ENCODE peak calls at places on chromosomes 13 and 19, in ten cellular contexts. U is AG04450, K is Calu3, J is fibroblast of pulmonary artery, N is epithelial cell of esophagus, H is choroid plexus epithelial cell, S is ascending aorta, Y is foreskin keratinocyte, Q is B cell, W is thoracic aorta. T is an unnamed sample.

GRCh38 chr19:4144666-4145261 is 8.7 kb upstream of the CREB3L3 start:
- DNase-seq in U (no peak), K (peak), J (peak), N (peak), H (peak), S (no peak), Y (peak), Q (no peak), W (no peak), T (no peak)

GRCh38 chr13:96020155-96020575 is 33.0 kb downstream of the UGGT2 start:
- DNase-seq in U (peak), K (peak), J (peak), N (peak), H (peak), S (no peak), Y (peak), Q (no peak), W (no peak), T (peak)

GRCh38 chr19:5693195-5694166 is 3.4 kb downstream of the RPL36 start:
- DNase-seq in U (no peak), K (no peak), J (no peak), N (peak), H (no peak), S (no peak), Y (no peak), Q (no peak), W (no peak), T (peak)

GRCh38 chr19:45934551-45935230 is 20.1 kb upstream of the NANOS2 start:
- DNase-seq in U (no peak), K (no peak), J (no peak), N (no peak), H (no peak), S (no peak), Y (no peak), Q (no peak), W (no peak), T (peak)

GRCh38 chr19:6531956-6532243 is 1.1 kb downstream of the TNFSF9 start:
- DNase-seq in U (no peak), K (no peak), J (no peak), N (no peak), H (no peak), S (no peak), Y (no peak), Q (no peak), W (no peak), T (no peak)

GRCh38 chr19:3104708-3104983 is 10.5 kb downstream of the GNA11 start:
- DNase-seq in U (no peak), K (no peak), J (no peak), N (no peak), H (no peak), S (no peak), Y (no peak), Q (no peak), W (no peak), T (no peak)

GRCh38 chr19:16259385-16260159 is 61.9 kb downstream of the AP1M1 start:
- DNase-seq in U (no peak), K (no peak), J (no peak), N (no peak), H (no peak), S (no peak), Y (no peak), Q (peak), W (no peak), T (no peak)

GRCh38 chr13:46893820-46894533 is 2.9 kb downstream of the HTR2A start:
- DNase-seq in U (no peak), K (peak), J (peak), N (peak), H (peak), S (no peak), Y (peak), Q (peak), W (no peak), T (peak)

GRCh38 chr19:6020972-6021805 is 43.2 kb upstream of the RANBP3 start:
- DNase-seq in U (no peak), K (no peak), J (no peak), N (peak), H (no peak), S (no peak), Y (no peak), Q (no peak), W (no peak), T (no peak)

GRCh38 chr19:14162871-14163297 is 26.5 kb upstream of the ASF1B start:
- DNase-seq in U (no peak), K (no peak), J (no peak), N (no peak), H (no peak), S (no peak), Y (no peak), Q (no peak), W (no peak), T (no peak)

GRCh38 chr13:97568850-97569249 is 134.9 kb downstream of the RAP2A start:
- DNase-seq in U (no peak), K (peak), J (no peak), N (peak), H (no peak), S (no peak), Y (no peak), Q (no peak), W (no peak), T (no peak)

GRCh38 chr13:113930711-113931637 is 42.9 kb downstream of the C13orf46 start:
- DNase-seq in U (no peak), K (no peak), J (no peak), N (no peak), H (no peak), S (no peak), Y (no peak), Q (no peak), W (peak), T (peak)

GRCh38 chr19:38277969-38278680 is 13.8 kb downstream of the SPINT2 start:
- DNase-seq in U (no peak), K (no peak), J (peak), N (no peak), H (no peak), S (peak), Y (no peak), Q (no peak), W (peak), T (no peak)

GRCh38 chr13:95656386-95657015 is 12.0 kb upstream of the DZIP1 start:
- DNase-seq in U (no peak), K (no peak), J (peak), N (peak), H (no peak), S (no peak), Y (no peak), Q (no peak), W (no peak), T (no peak)

GRCh38 chr13:32174366-32174765 is 140.8 kb downstream of the ZAR1L start:
- DNase-seq in U (no peak), K (no peak), J (no peak), N (no peak), H (no peak), S (no peak), Y (no peak), Q (no peak), W (no peak), T (no peak)

GRCh38 chr19:41427647-41428480 is 690 bp upstream of the B3GNT8 start:
- DNase-seq in U (no peak), K (no peak), J (no peak), N (peak), H (peak), S (no peak), Y (peak), Q (no peak), W (no peak), T (peak)

GRCh38 chr13:109995578-109995977 is 209.2 kb upstream of the IRS2 start:
- DNase-seq in U (no peak), K (no peak), J (no peak), N (no peak), H (no peak), S (no peak), Y (no peak), Q (no peak), W (no peak), T (no peak)

GRCh38 chr13:23140492-23140891 is 40.3 kb upstream of the SGCG start:
- DNase-seq in U (no peak), K (no peak), J (no peak), N (peak), H (no peak), S (no peak), Y (peak), Q (no peak), W (no peak), T (no peak)

GRCh38 chr19:44905437-44906160 is at the start of gene APOE:
- DNase-seq in U (no peak), K (no peak), J (peak), N (no peak), H (peak), S (no peak), Y (peak), Q (no peak), W (no peak), T (no peak)

GRCh38 chr13:111907341-111907880 is 159.5 kb upstream of the SOX1 start:
- DNase-seq in U (no peak), K (no peak), J (no peak), N (no peak), H (no peak), S (no peak), Y (no peak), Q (no peak), W (no peak), T (no peak)

GRCh38 chr19:45870798-45871197 is 6.7 kb downstream of the FOXA3 start:
- DNase-seq in U (no peak), K (no peak), J (no peak), N (no peak), H (no peak), S (no peak), Y (no peak), Q (no peak), W (no peak), T (no peak)

GRCh38 chr13:35927554-35927953 is 203.6 kb downstream of the DCLK1 start:
- DNase-seq in U (peak), K (no peak), J (peak), N (peak), H (peak), S (no peak), Y (peak), Q (no peak), W (peak), T (no peak)

GRCh38 chr19:3968556-3969434 is 2.1 kb downstream of the DAPK3 start:
- DNase-seq in U (peak), K (peak), J (peak), N (peak), H (peak), S (peak), Y (peak), Q (no peak), W (peak), T (no peak)

GRCh38 chr19:16315825-16316505 is 8.7 kb upstream of the KLF2 start:
- DNase-seq in U (peak), K (no peak), J (peak), N (peak), H (peak), S (no peak), Y (peak), Q (no peak), W (no peak), T (no peak)

GRCh38 chr19:18311495-18311894 is 11.4 kb downstream of the LSM4 start:
- DNase-seq in U (no peak), K (no peak), J (no peak), N (no peak), H (no peak), S (no peak), Y (no peak), Q (no peak), W (no peak), T (no peak)

GRCh38 chr13:25689539-25689938 is 317.8 kb downstream of the ATP8A2 start:
- DNase-seq in U (no peak), K (no peak), J (no peak), N (no peak), H (no peak), S (no peak), Y (no peak), Q (no peak), W (no peak), T (no peak)

GRCh38 chr13:19725320-19725719 is 57.4 kb downstream of the PSPC1 start:
- DNase-seq in U (no peak), K (no peak), J (no peak), N (no peak), H (no peak), S (no peak), Y (no peak), Q (no peak), W (no peak), T (no peak)

GRCh38 chr19:52140077-52140710 is 456 bp upstream of the ZNF616 start:
- DNase-seq in U (no peak), K (no peak), J (no peak), N (no peak), H (no peak), S (no peak), Y (no peak), Q (no peak), W (no peak), T (no peak)

GRCh38 chr13:30744056-30744684 is 8.8 kb downstream of the ALOX5AP start:
- DNase-seq in U (no peak), K (peak), J (no peak), N (peak), H (peak), S (peak), Y (no peak), Q (peak), W (no peak), T (peak)

GRCh38 chr19:49894879-49895565 is 1.7 kb downstream of the IL4I1 start:
- DNase-seq in U (no peak), K (no peak), J (no peak), N (no peak), H (no peak), S (no peak), Y (no peak), Q (no peak), W (no peak), T (peak)

GRCh38 chr13:34730966-34731365 is 211.1 kb upstream of the NBEA start:
- DNase-seq in U (no peak), K (no peak), J (no peak), N (no peak), H (no peak), S (no peak), Y (no peak), Q (no peak), W (no peak), T (no peak)

GRCh38 chr13:110546933-110547332 is 14.6 kb downstream of the RAB20 start:
- DNase-seq in U (peak), K (peak), J (peak), N (peak), H (peak), S (peak), Y (peak), Q (no peak), W (no peak), T (no peak)

GRCh38 chr13:51520524-51520923 is 63.7 kb upstream of the WDFY2 start:
- DNase-seq in U (peak), K (no peak), J (peak), N (peak), H (peak), S (no peak), Y (peak), Q (no peak), W (no peak), T (peak)

GRCh38 chr13:44142540-44142867 is 231.1 kb upstream of the SERP2 start:
- DNase-seq in U (no peak), K (no peak), J (no peak), N (no peak), H (no peak), S (no peak), Y (peak), Q (no peak), W (no peak), T (no peak)

GRCh38 chr13:111370570-111371150 is 50.2 kb downstream of the TEX29 start:
- DNase-seq in U (no peak), K (no peak), J (no peak), N (no peak), H (no peak), S (no peak), Y (no peak), Q (no peak), W (no peak), T (no peak)

GRCh38 chr19:38437917-38438316 is 4.4 kb downstream of the RYR1 start:
- DNase-seq in U (no peak), K (no peak), J (no peak), N (no peak), H (no peak), S (no peak), Y (no peak), Q (no peak), W (no peak), T (no peak)

GRCh38 chr19:4488496-4488895 is 16.4 kb downstream of the HDGFL2 start:
- DNase-seq in U (no peak), K (no peak), J (no peak), N (no peak), H (no peak), S (no peak), Y (no peak), Q (no peak), W (no peak), T (no peak)

GRCh38 chr13:26561636-26562537 is 4.4 kb downstream of the WASF3 start:
- DNase-seq in U (peak), K (no peak), J (peak), N (peak), H (peak), S (no peak), Y (peak), Q (no peak), W (no peak), T (no peak)

GRCh38 chr13:112867301-112867711 is 101.7 kb upstream of the MCF2L start:
- DNase-seq in U (no peak), K (no peak), J (no peak), N (no peak), H (no peak), S (no peak), Y (no peak), Q (no peak), W (no peak), T (no peak)

DNA sequence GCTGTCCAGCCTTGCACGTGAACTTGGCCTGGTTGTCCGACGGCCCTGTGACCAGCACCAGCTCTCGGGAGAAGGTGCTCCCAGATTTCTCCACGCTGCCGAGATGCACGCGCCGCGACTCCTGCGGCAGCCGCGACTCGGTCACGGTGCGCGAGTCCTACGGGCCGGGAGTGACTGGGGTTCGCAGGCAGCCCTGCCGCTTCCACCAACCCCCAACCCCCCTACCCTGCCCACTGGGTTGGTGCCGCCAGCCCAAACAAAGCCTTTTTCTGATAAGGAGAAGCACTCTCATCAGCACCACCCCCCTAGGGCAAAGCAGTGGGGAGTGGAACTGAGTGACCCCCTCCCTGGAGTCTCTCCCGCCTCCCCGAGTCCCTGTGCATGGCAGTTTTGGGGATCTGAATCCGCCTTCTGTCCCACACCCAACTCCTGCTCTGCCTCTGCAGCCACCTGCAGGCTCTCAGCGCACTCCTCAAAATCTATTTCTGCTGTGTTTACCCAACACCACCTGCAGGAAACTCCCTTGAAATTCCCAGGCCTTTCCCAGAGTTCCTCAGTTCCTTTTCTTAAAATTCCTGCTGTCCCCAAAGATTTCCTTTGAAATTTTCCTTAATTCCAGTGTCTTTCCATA is 6.2 kb downstream of the NPHS1 start:
- DNase-seq in U (no peak), K (no peak), J (no peak), N (no peak), H (peak), S (no peak), Y (no peak), Q (no peak), W (no peak), T (no peak)
- TF ChIP-seq CTCF in U (no peak), K (no peak), J (no peak), N (peak), H (no peak), S (no peak), Y (peak), Q (no peak), W (no peak), T (no peak)

GRCh38 chr13:98897706-98898105 is 80.2 kb downstream of the DOCK9 start:
- DNase-seq in U (no peak), K (no peak), J (no peak), N (no peak), H (no peak), S (no peak), Y (no peak), Q (no peak), W (no peak), T (no peak)
- TF ChIP-seq CTCF in U (no peak), K (no peak), J (no peak), N (no peak), H (no peak), S (no peak), Y (no peak), Q (no peak), W (no peak), T (no peak)

DNA sequence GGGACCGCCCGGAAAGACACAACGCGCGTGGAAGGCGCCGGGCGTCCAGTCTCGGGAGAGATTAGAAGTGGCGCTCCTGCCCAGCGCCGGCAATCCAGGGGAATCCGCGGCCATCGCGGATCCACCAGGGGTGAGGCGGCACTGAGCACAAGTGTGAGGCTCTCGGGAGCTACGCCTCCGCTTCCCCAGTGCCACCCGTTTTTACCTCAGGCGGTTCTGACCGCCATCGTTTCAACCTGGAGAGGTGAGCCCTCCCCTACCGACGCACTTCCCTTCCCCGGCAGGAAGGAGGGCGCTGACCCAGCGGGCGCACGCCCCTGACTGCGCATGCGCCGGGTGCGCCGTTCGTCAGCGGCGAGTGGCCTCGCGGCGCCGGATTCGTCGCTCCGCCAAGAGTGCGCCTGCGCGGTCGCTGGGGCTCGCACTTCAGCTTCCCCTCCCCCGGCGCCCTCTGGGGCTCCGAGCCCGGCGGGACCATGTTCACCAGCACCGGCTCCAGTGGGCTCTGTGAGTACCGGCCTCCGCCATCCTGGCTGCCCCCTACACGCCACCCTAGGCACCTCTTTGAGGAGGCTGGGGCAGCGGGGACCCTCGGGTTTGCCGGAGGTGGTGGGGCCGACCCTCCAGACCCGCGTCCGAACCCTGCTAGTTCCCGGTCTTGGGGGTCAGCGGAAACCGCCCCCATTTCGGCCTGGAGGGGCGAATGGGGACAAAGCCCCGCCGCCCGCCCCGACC is at the start of gene UBAC2:
- DNase-seq in U (peak), K (peak), J (peak), N (peak), H (peak), S (peak), Y (peak), Q (peak), W (peak), T (peak)
- TF ChIP-seq CTCF in U (peak), K (no peak), J (no peak), N (no peak), H (peak), S (no peak), Y (no peak), Q (no peak), W (no peak), T (no peak)

GRCh38 chr19:10255358-10255757 is 3.3 kb downstream of the MRPL4 start:
- DNase-seq in U (no peak), K (no peak), J (no peak), N (no peak), H (no peak), S (no peak), Y (no peak), Q (no peak), W (no peak), T (no peak)
- TF ChIP-seq CTCF in U (no peak), K (no peak), J (no peak), N (no peak), H (no peak), S (no peak), Y (no peak), Q (no peak), W (no peak), T (no peak)

DNA sequence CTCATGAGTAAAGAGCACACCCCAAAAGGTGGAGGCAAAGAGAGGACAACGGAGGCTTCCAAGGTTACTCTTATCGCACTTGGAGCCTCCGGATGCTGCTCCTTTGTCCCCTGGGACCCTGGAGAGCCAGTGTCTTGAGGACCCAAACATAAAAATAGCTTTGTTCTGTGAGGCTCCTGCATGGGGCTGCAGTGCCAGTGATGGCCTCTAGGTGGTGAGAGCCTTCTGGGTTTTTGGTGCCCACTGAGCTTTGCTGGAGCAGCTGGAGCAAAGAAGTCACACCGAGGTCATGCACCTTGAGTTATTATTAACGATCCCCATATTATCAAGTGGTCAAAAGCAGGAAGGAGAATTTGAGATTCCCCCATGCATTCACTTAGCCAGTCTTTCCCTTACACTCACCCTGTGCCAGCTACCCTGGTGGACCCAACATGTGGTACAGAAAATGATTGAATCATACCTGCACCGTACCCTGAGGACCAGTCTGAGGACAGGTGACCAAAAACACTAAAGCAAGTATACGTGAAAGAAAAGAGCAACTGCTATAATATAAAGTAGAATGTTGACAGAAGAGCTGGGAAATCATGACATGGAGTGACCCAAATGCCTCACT is 41.5 kb downstream of the ZNF682 start:
- DNase-seq in U (no peak), K (no peak), J (no peak), N (peak), H (no peak), S (no peak), Y (no peak), Q (peak), W (no peak), T (peak)
- TF ChIP-seq CTCF in U (peak), K (no peak), J (peak), N (peak), H (peak), S (peak), Y (peak), Q (peak), W (peak), T (peak)

GRCh38 chr13:83340170-83340569 is 542.1 kb downstream of the SLITRK1 start:
- DNase-seq in U (no peak), K (no peak), J (no peak), N (no peak), H (no peak), S (no peak), Y (no peak), Q (no peak), W (no peak), T (no peak)
- TF ChIP-seq CTCF in U (no peak), K (no peak), J (no peak), N (no peak), H (no peak), S (no peak), Y (no peak), Q (no peak), W (no peak), T (no peak)

T was measured in activated CD8-positive, alpha-beta T cell treated with anti-CD3 and anti-CD28 coated beads for 36 hours.